ENCODE peak calls at places on chromosome 1, in nine cellular contexts. J, M, Q, O, G, Y, U, P and K are unnamed samples.

GRCh38 chr1:184531296-184531695 is 144.5 kb downstream of the C1orf21 start:
- ATAC-seq in J (peak), M (no peak), Q (no peak), O (no peak), G (no peak), Y (no peak), U (no peak), P (no peak), K (no peak)

GRCh38 chr1:17232759-17233661 is 15.9 kb upstream of the PADI3 start:
- ATAC-seq in J (peak), M (no peak), Q (no peak), O (peak), G (no peak), Y (no peak), U (no peak), P (peak), K (no peak)

GRCh38 chr1:67572594-67573221 is 112.3 kb upstream of the GADD45A start:
- ATAC-seq in J (no peak), M (peak), Q (no peak), O (no peak), G (no peak), Y (peak), U (no peak), P (peak), K (no peak)

GRCh38 chr1:202165942-202166843 is 5.8 kb upstream of the PTPN7 start:
- ATAC-seq in J (no peak), M (no peak), Q (no peak), O (no peak), G (no peak), Y (no peak), U (peak), P (no peak), K (peak)

GRCh38 chr1:17439250-17440073 is at the start of gene RCC2:
- ATAC-seq in J (peak), M (peak), Q (peak), O (peak), G (peak), Y (peak), U (peak), P (peak), K (peak)

GRCh38 chr1:91716339-91716738 is 169.6 kb downstream of the TGFBR3 start:
- ATAC-seq in J (no peak), M (no peak), Q (no peak), O (no peak), G (no peak), Y (no peak), U (no peak), P (no peak), K (no peak)

GRCh38 chr1:192697771-192698170 is 61.8 kb downstream of the RGS13 start:
- ATAC-seq in J (no peak), M (no peak), Q (no peak), O (no peak), G (no peak), Y (no peak), U (no peak), P (no peak), K (no peak)

GRCh38 chr1:201149400-201149799 is 4.9 kb downstream of the TMEM9 start:
- ATAC-seq in J (peak), M (no peak), Q (no peak), O (no peak), G (no peak), Y (no peak), U (no peak), P (no peak), K (no peak)

GRCh38 chr1:168235548-168235885 is 9.7 kb downstream of the SFT2D2 start:
- ATAC-seq in J (peak), M (no peak), Q (no peak), O (peak), G (peak), Y (no peak), U (no peak), P (peak), K (no peak)

GRCh38 chr1:30731806-30732276 is 8.5 kb upstream of the MATN1 start:
- ATAC-seq in J (no peak), M (no peak), Q (peak), O (no peak), G (peak), Y (no peak), U (peak), P (no peak), K (peak)

GRCh38 chr1:41645062-41645461 is 160.6 kb upstream of the EDN2 start:
- ATAC-seq in J (no peak), M (no peak), Q (no peak), O (no peak), G (no peak), Y (no peak), U (no peak), P (no peak), K (no peak)

GRCh38 chr1:102047724-102048123 is 51.0 kb upstream of the OLFM3 start:
- ATAC-seq in J (no peak), M (no peak), Q (no peak), O (no peak), G (no peak), Y (no peak), U (no peak), P (no peak), K (no peak)